ENCODE peak calls at places on chromosomes 1 and 21, in four cellular contexts. One of them, this sample, is unnamed.

GRCh38 chr1:158058339-158059025 is 65.0 kb downstream of the KIRREL1 start:
- DNase-seq in lower lobe of right lung: no peak
- DNase-seq in fibroblast of lung: no peak
- DNase-seq in transverse colon: no peak
- DNase-seq in this sample: no peak

GRCh38 chr1:192342842-192343241 is 26.1 kb downstream of the RGS21 start:
- DNase-seq in lower lobe of right lung: no peak
- DNase-seq in fibroblast of lung: no peak
- DNase-seq in transverse colon: no peak
- DNase-seq in this sample: no peak

GRCh38 chr1:26122988-26123973 is 11.7 kb downstream of the PDIK1L start:
- DNase-seq in lower lobe of right lung: no peak
- DNase-seq in fibroblast of lung: no peak
- DNase-seq in transverse colon: no peak
- DNase-seq in this sample: no peak

GRCh38 chr1:9881838-9882249 is 28.2 kb downstream of the CTNNBIP1 start:
- DNase-seq in lower lobe of right lung: no peak
- DNase-seq in fibroblast of lung: peak; percentile 15
- DNase-seq in transverse colon: no peak
- DNase-seq in this sample: no peak

GRCh38 chr1:88552226-88552625 is 131.8 kb upstream of the PKN2 start:
- DNase-seq in lower lobe of right lung: no peak
- DNase-seq in fibroblast of lung: no peak
- DNase-seq in transverse colon: no peak
- DNase-seq in this sample: no peak

GRCh38 chr1:59561782-59562181 is 253.0 kb upstream of the HOOK1 start:
- DNase-seq in lower lobe of right lung: no peak
- DNase-seq in fibroblast of lung: no peak
- DNase-seq in transverse colon: no peak
- DNase-seq in this sample: no peak

GRCh38 chr1:160763993-160764392 is 24.9 kb downstream of the SLAMF7 start:
- DNase-seq in lower lobe of right lung: no peak
- DNase-seq in fibroblast of lung: no peak
- DNase-seq in transverse colon: no peak
- DNase-seq in this sample: no peak

GRCh38 chr1:153509729-153510354 is 25.9 kb downstream of the S100A6 start:
- DNase-seq in lower lobe of right lung: peak; percentile 70
- DNase-seq in fibroblast of lung: no peak
- DNase-seq in transverse colon: peak; percentile 77
- DNase-seq in this sample: no peak

GRCh38 chr1:3688836-3689750 is 36.8 kb downstream of the TP73 start:
- DNase-seq in lower lobe of right lung: no peak
- DNase-seq in fibroblast of lung: no peak
- DNase-seq in transverse colon: no peak
- DNase-seq in this sample: no peak

GRCh38 chr1:7327849-7328248 is 443.2 kb upstream of the VAMP3 start:
- DNase-seq in lower lobe of right lung: no peak
- DNase-seq in fibroblast of lung: no peak
- DNase-seq in transverse colon: no peak
- DNase-seq in this sample: no peak

GRCh38 chr1:111592389-111593361 is 26.9 kb upstream of the RAP1A start:
- DNase-seq in lower lobe of right lung: peak; percentile 90
- DNase-seq in fibroblast of lung: peak; percentile 77
- DNase-seq in transverse colon: peak; percentile 85
- DNase-seq in this sample: peak; percentile 74

GRCh38 chr1:36199934-36200741 is 24.1 kb upstream of the THRAP3 start:
- DNase-seq in lower lobe of right lung: no peak
- DNase-seq in fibroblast of lung: peak; percentile 47
- DNase-seq in transverse colon: peak; percentile 20
- DNase-seq in this sample: no peak

GRCh38 chr1:169538998-169539871 is 47.0 kb downstream of the F5 start:
- DNase-seq in lower lobe of right lung: no peak
- DNase-seq in fibroblast of lung: peak; percentile 87
- DNase-seq in transverse colon: no peak
- DNase-seq in this sample: no peak

GRCh38 chr1:43547538-43548072 is 16.9 kb downstream of the PTPRF start:
- DNase-seq in lower lobe of right lung: no peak
- DNase-seq in fibroblast of lung: no peak
- DNase-seq in transverse colon: no peak
- DNase-seq in this sample: no peak

GRCh38 chr1:32471695-32472362 is 7.0 kb downstream of the ZBTB8B start:
- DNase-seq in lower lobe of right lung: no peak
- DNase-seq in fibroblast of lung: no peak
- DNase-seq in transverse colon: no peak
- DNase-seq in this sample: no peak

GRCh38 chr1:32474954-32475353 is 10.1 kb downstream of the ZBTB8B start:
- DNase-seq in lower lobe of right lung: no peak
- DNase-seq in fibroblast of lung: no peak
- DNase-seq in transverse colon: no peak
- DNase-seq in this sample: peak; percentile 37

GRCh38 chr1:32468791-32469190 is 3.9 kb downstream of the ZBTB8B start:
- DNase-seq in lower lobe of right lung: no peak
- DNase-seq in fibroblast of lung: no peak
- DNase-seq in transverse colon: no peak
- DNase-seq in this sample: no peak

GRCh38 chr1:32470431-32470830 is 5.6 kb downstream of the ZBTB8B start:
- DNase-seq in lower lobe of right lung: no peak
- DNase-seq in fibroblast of lung: peak; percentile 25
- DNase-seq in transverse colon: no peak
- DNase-seq in this sample: no peak

DNA sequence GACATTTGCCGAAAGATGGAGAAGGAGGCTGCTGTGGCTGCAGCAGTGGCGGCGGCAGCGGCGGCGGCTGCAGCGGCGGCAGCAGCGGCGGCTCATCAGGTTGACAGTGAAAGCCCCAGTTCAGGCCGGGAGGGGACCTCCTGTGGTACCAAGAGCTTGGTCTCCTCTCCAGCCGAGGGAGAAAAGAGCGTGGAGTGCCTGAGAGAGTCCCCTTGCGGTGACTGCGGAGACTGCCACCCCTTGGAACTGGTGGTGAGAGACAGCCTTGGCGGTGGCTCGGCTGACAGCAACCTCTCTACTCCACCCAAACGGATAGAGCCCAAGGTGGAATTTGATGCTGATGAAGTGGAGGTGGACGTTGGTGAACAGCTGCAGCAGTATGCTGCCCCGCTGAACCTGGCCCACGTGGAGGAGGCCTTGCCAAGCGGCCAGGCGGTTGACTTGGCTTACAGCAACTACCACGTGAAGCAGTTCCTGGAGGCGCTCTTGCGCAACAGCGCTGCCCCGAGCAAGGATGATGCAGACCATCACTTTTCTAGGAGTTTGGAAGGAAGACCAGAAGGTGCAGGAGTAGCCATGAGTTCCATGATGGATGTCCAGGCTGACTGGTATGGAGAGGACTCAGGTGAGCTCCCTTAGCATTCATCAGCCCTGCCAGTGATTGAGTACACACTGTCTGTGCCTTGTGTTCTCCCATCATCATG is 6.3 kb downstream of the ZBTB8B start:
- DNase-seq in lower lobe of right lung: no peak
- DNase-seq in fibroblast of lung: no peak
- DNase-seq in transverse colon: no peak
- DNase-seq in this sample: no peak
- TF ChIP-seq CTCF in lower lobe of right lung: peak; percentile 14
- TF ChIP-seq CTCF in fibroblast of lung: peak; percentile 18
- TF ChIP-seq CTCF in transverse colon: no peak
- TF ChIP-seq CTCF in this sample: no peak

DNA sequence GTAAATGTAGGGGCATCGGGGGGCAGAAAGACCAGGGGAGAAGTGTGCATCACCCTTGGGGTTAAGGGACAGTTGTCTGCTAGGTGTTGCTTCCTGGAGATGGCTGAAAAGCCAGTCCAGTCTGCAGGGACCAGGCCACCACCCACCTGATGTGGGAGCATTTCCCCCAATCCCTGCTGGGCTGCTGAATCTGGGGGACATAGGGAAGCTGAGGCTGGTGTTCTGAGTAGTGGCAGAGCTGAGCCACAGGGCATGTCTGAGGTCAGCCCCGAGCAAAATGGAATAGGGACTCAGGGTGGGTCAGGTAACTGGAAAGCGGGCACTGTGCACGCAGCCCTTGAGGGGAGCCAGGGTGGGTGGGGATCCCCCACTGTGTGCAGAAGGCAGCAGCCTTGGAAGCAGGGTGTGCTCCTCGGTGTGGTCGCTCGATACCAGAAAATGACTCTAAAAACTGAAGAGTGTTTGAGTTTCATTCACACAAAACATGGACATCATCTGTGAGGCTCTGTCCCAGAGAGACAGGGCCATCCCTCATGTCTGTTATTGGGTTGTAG is 2.4 kb upstream of the CCNL2 start:
- DNase-seq in lower lobe of right lung: no peak
- DNase-seq in fibroblast of lung: no peak
- DNase-seq in transverse colon: no peak
- DNase-seq in this sample: no peak
- H3K4me1 ChIP-seq in lower lobe of right lung: peaks cover 45% of the 10 kb centered on the region
- H3K4me1 ChIP-seq in fibroblast of lung: peaks cover 21% of the 10 kb centered on the region
- H3K4me1 ChIP-seq in transverse colon: peaks cover 45% of the 10 kb centered on the region
- H3K4me1 ChIP-seq in this sample: peaks cover 22% of the 10 kb centered on the region

GRCh38 chr1:1784933-1785332 is 6.7 kb upstream of the NADK start:
- DNase-seq in lower lobe of right lung: peak; percentile 34
- DNase-seq in fibroblast of lung: no peak
- DNase-seq in transverse colon: no peak
- DNase-seq in this sample: no peak
- H3K4me3 ChIP-seq in lower lobe of right lung: no peak overlapping the region
- H3K4me3 ChIP-seq in fibroblast of lung: no peak overlapping the region
- H3K4me3 ChIP-seq in transverse colon: no peak overlapping the region
- H3K4me3 ChIP-seq in this sample: no peak overlapping the region

GRCh38 chr21:41169258-41169576 is 1.3 kb downstream of the BACE2 start:
- DNase-seq in lower lobe of right lung: no peak
- DNase-seq in fibroblast of lung: no peak
- DNase-seq in transverse colon: no peak
- DNase-seq in this sample: no peak
- TF ChIP-seq CTCF in lower lobe of right lung: no peak
- TF ChIP-seq CTCF in fibroblast of lung: no peak
- TF ChIP-seq CTCF in transverse colon: no peak
- TF ChIP-seq CTCF in this sample: no peak

GRCh38 chr1:31818204-31818603 is 2.4 kb upstream of the SPOCD1 start:
- DNase-seq in lower lobe of right lung: no peak
- DNase-seq in fibroblast of lung: no peak
- DNase-seq in transverse colon: no peak
- DNase-seq in this sample: no peak
- H3K4me1 ChIP-seq in lower lobe of right lung: no peaks in the 10 kb centered on the region
- H3K4me1 ChIP-seq in fibroblast of lung: no peaks in the 10 kb centered on the region
- H3K4me1 ChIP-seq in transverse colon: peaks cover 3% of the 10 kb centered on the region
- H3K4me1 ChIP-seq in this sample: no peaks in the 10 kb centered on the region

DNA sequence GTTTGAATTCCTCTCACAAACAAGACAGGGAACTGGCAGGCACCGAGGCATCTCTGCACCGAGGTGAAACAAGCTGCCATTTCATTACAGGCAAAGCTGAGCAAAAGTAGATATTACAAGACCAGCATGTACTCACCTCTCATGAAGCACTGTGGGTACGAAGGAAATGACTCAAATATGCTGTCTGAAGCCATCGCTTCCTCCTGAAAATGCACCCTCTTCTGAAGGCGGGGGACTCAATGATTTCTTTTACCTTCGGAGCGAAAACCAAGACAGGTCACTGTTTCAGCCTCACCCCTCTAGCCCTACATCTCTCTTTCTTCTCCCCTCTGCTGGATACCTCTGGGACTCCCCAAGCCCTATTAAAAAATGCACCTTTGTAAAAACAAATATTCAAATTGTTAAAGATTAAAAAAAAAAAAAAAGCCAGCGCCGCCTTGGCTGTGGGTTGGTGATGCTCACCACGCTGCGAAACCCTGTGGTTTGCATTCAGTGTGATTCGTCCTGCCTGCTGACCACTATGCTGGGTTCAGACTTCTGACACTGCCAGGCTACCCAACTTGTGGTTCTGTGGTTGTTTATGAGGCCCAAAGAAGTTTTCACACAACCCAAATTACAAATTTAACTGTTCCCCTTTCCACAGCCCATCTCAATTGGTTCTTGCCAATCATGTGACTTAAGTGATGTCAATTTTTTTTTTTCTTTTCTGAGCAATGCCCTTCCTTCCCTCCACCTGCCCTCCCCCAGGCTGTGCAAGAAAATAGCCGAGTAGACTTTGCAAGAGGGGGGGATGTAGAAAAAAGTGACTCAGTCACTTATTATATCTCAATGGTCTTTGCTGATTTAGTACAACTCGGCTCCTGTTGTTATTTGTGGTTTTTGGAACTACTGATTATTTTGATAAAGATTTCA is at the start of gene RUNX1:
- DNase-seq in lower lobe of right lung: peak; percentile 77
- DNase-seq in fibroblast of lung: peak; percentile 79
- DNase-seq in transverse colon: peak; percentile 63
- DNase-seq in this sample: no peak
- H3K4me3 ChIP-seq in lower lobe of right lung: peak within 1 kb of the TSS; percentile 53
- H3K4me3 ChIP-seq in fibroblast of lung: peak within 1 kb of the TSS; percentile 56
- H3K4me3 ChIP-seq in transverse colon: no peak within 1 kb of the TSS
- H3K4me3 ChIP-seq in this sample: no peak within 1 kb of the TSS

DNA sequence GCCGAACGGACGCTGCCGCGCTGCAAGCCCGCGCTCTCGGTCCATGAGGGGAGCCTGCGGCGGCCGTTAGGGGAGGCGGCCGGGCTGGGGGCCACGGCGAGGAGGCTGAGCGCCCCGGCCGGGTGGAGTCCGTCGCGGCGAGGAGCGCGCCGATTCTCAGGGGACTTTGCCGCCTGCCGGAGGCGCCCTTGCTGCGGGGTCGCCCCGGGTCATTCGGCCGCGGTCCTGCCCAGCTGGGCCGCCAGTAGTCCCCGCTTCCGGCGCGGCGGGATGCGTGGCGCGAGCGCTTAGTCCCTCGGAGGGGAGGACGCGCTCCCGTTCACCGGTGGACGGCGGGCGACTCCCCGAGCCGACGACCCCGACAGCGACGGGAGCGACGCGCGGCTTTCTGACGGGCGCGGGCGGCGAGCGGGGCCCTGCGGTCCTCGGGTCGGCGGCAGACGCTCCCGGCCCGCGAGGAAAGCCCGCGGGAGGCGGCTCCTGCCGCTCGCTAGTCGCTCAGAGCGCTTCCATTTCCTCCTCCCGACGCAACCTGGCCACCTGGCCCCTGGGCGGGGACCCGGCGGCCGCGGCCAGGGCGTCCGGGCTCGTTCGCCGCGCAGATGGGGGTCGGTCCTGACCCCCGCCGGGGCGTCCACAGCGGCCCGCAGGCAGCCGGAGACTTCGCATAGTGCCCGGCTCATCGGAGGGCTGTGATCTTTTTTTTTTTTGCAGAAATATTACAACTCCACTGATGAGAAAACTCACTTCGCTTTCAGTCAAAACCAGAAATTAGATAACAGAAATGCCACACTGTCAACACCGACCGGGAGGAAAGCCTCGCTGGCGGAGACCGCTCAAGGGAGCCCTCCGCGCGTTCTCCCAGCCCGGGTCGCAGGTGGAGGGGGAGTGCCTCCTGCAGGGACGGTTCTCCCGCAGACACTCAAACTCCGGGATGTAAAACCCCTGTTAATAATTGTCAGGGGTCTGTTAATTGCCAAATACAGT is 640 bp upstream of the ZBTB21 start:
- DNase-seq in lower lobe of right lung: peak; percentile 77
- DNase-seq in fibroblast of lung: no peak
- DNase-seq in transverse colon: peak; percentile 48
- DNase-seq in this sample: peak; percentile 60
- TF ChIP-seq CTCF in lower lobe of right lung: peak; percentile 13
- TF ChIP-seq CTCF in fibroblast of lung: no peak
- TF ChIP-seq CTCF in transverse colon: peak; percentile 3
- TF ChIP-seq CTCF in this sample: no peak

This sample was measured in Caco-2.